ENCODE peak calls at places on chromosomes 13 and 19, in four cellular contexts. A is activated CD8-positive, alpha-beta memory T cell treated with anti-CD3 and anti-CD28 coated beads for 24 hours; C is Karpas-422; F is DMS53. Y is an unnamed sample.

GRCh38 chr19:7575426-7576040 is 20.1 kb upstream of the CAMSAP3 start:
- DNase-seq in A (no peak), C (no peak), F (peak), Y (no peak)

GRCh38 chr13:21741396-21741795 is 70.5 kb downstream of the FGF9 start:
- DNase-seq in A (no peak), C (no peak), F (no peak), Y (no peak)

GRCh38 chr19:17469092-17469370 is 1.3 kb upstream of the SLC27A1 start:
- DNase-seq in A (no peak), C (no peak), F (peak), Y (no peak)

GRCh38 chr13:28531195-28531955 is 36.4 kb upstream of the FLT1 start:
- DNase-seq in A (no peak), C (no peak), F (peak), Y (no peak)

GRCh38 chr19:40080289-40080688 is 10.5 kb downstream of the ZNF780A start:
- DNase-seq in A (no peak), C (no peak), F (no peak), Y (no peak)

GRCh38 chr19:17424743-17425365 is 5.0 kb downstream of the MVB12A start:
- DNase-seq in A (peak), C (peak), F (peak), Y (no peak)

GRCh38 chr19:42275103-42275502 is 6.1 kb downstream of the CIC start:
- DNase-seq in A (no peak), C (no peak), F (no peak), Y (no peak)

GRCh38 chr19:53102701-53103140 is 501 bp downstream of the ZNF160 start:
- DNase-seq in A (peak), C (peak), F (peak), Y (peak)

Y was measured in activated T-helper 9 cell treated with anti-CD3 and anti-CD28 coated beads, Interleukin-2, amount 50 U/mL, for 16 hours.